ENCODE peak calls at places on chromosome 20, in four cellular contexts. G is cardiac muscle cell, S is mucosa of descending colon, Z is colonic mucosa. K is an unnamed sample. For H3K4me1, the result is how much of the 10 kb centered on the place peaks cover.

GRCh38 chr20:13243826-13244376 is 22.8 kb downstream of the ISM1 start:
- DNase-seq in G (no peak), S (no peak), Z (no peak), K (no peak)

GRCh38 chr20:60148885-60149284 is 190.7 kb downstream of the CDH26 start:
- DNase-seq in G (no peak), S (no peak), Z (no peak), K (no peak)

GRCh38 chr20:43667341-43668132 is 623 bp downstream of the MYBL2 start:
- DNase-seq in G (peak), S (peak), Z (peak), K (no peak)

GRCh38 chr20:38134427-38135281 is 30.4 kb downstream of the TGM2 start:
- DNase-seq in G (peak), S (no peak), Z (no peak), K (no peak)

GRCh38 chr20:17680128-17680835 is 1.8 kb downstream of the RRBP1 start:
- DNase-seq in G (peak), S (peak), Z (peak), K (peak)

GRCh38 chr20:50788045-50788867 is 6.6 kb upstream of the BCAS4 start:
- DNase-seq in G (no peak), S (no peak), Z (no peak), K (no peak)

GRCh38 chr20:44959896-44960852 is at the start of gene TOMM34:
- DNase-seq in G (peak), S (peak), Z (peak), K (peak)

GRCh38 chr20:52404676-52405075 is 213.1 kb upstream of the ZFP64 start:
- DNase-seq in G (no peak), S (no peak), Z (no peak), K (no peak)

GRCh38 chr20:37303637-37304036 is 14.2 kb downstream of the MANBAL start:
- DNase-seq in G (no peak), S (no peak), Z (peak), K (no peak)

GRCh38 chr20:25058797-25059486 is 1.0 kb upstream of the ACSS1 start:
- DNase-seq in G (no peak), S (no peak), Z (peak), K (peak)

GRCh38 chr20:63830821-63831593 is at the start of gene ZBTB46:
- DNase-seq in G (peak), S (no peak), Z (peak), K (peak)

GRCh38 chr20:63828951-63829350 is 2.1 kb downstream of the ZBTB46 start:
- DNase-seq in G (no peak), S (no peak), Z (no peak), K (no peak)

GRCh38 chr20:63829943-63830820 is 882 bp downstream of the ZBTB46 start:
- DNase-seq in G (peak), S (no peak), Z (no peak), K (no peak)

GRCh38 chr20:63828545-63828944 is 2.5 kb downstream of the ZBTB46 start:
- DNase-seq in G (no peak), S (no peak), Z (no peak), K (no peak)

GRCh38 chr20:63829598-63829942 is 1.5 kb downstream of the ZBTB46 start:
- DNase-seq in G (no peak), S (no peak), Z (no peak), K (no peak)
- H3K4me1 ChIP-seq in G (under half), S (under half), Z (under half), K (under half)

GRCh38 chr20:3812259-3812681 is 8.1 kb upstream of the AP5S1 start:
- DNase-seq in G (no peak), S (peak), Z (no peak), K (no peak)
- H3K4me1 ChIP-seq in G (under half), S (half or more), Z (under half), K (under half)

GRCh38 chr20:845226-845868 is 11.8 kb downstream of the FAM110A start:
- DNase-seq in G (no peak), S (no peak), Z (no peak), K (peak)
- H3K4me1 ChIP-seq in G (under half), S (under half), Z (under half), K (under half)

GRCh38 chr20:62550087-62550565 is 74.3 kb upstream of the GATA5 start:
- DNase-seq in G (peak), S (no peak), Z (no peak), K (peak)

GRCh38 chr20:62547364-62547763 is 71.6 kb upstream of the GATA5 start:
- DNase-seq in G (no peak), S (no peak), Z (no peak), K (no peak)

GRCh38 chr20:62549499-62550086 is 73.8 kb upstream of the GATA5 start:
- DNase-seq in G (no peak), S (no peak), Z (no peak), K (no peak)

GRCh38 chr20:62548483-62548882 is 72.7 kb upstream of the GATA5 start:
- DNase-seq in G (no peak), S (no peak), Z (no peak), K (no peak)

DNA sequence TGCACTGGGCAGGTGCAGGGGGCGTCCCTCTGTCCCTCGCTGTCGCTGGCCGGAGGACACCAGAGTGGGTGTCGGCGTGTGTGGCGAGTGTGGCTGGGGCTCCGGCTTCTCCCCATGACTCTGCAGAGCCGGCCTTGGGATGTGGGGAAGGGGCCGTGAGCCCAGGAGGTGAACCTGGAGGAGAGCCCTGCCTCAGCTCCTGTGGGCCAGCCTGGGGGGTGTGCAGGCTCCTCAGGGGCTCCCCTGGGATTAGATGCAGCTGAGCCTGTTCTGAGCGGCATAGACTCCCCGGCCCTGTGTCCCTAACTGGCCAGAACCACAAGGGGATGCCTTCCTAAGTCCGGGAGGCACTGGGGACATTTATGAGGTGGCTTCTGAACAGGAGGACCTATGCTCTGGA is 73.2 kb upstream of the GATA5 start:
- DNase-seq in G (no peak), S (no peak), Z (no peak), K (no peak)
- H3K4me1 ChIP-seq in G (under half), S (under half), Z (under half), K (under half)

GRCh38 chr20:62740286-62741141 is 31.9 kb downstream of the NTSR1 start:
- DNase-seq in G (no peak), S (peak), Z (no peak), K (no peak)
- H3K4me1 ChIP-seq in G (under half), S (under half), Z (under half), K (under half)

DNA sequence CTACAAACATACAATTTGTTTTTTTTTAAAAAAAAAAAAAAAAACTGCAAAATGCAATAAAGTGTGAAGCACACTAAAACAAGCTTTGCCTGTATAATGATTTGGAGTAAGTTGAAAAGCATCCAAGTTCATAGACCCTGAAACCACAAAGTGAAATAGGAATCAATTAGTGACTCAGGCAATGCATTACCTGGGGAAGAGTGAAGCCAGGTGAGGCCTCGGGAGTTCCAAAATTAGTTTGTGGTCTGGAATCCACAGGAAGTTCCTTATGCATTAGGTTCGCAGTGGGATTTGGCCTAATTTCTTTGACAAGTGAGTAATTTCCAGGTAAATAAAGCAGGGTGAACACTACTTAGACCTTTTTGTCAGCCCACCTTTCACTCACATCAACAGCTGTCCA is 490.8 kb downstream of the CBLN4 start:
- DNase-seq in G (no peak), S (no peak), Z (no peak), K (no peak)
- H3K4me1 ChIP-seq in G (under half), S (under half), Z (under half), K (under half)

GRCh38 chr20:47334022-47334551 is 22.4 kb downstream of the ZMYND8 start:
- DNase-seq in G (no peak), S (no peak), Z (no peak), K (no peak)

GRCh38 chr20:47330071-47330470 is 26.4 kb downstream of the ZMYND8 start:
- DNase-seq in G (no peak), S (no peak), Z (no peak), K (no peak)

GRCh38 chr20:47335251-47336012 is 21.1 kb downstream of the ZMYND8 start:
- DNase-seq in G (no peak), S (no peak), Z (no peak), K (no peak)

GRCh38 chr20:47330933-47331708 is 25.4 kb downstream of the ZMYND8 start:
- DNase-seq in G (no peak), S (no peak), Z (peak), K (no peak)

GRCh38 chr20:47332381-47333206 is 23.9 kb downstream of the ZMYND8 start:
- DNase-seq in G (no peak), S (no peak), Z (no peak), K (no peak)
- H3K4me1 ChIP-seq in G (under half), S (under half), Z (under half), K (under half)

GRCh38 chr20:47238780-47239769 is 117.4 kb downstream of the ZMYND8 start:
- DNase-seq in G (no peak), S (no peak), Z (no peak), K (no peak)
- H3K4me1 ChIP-seq in G (under half), S (under half), Z (under half), K (under half)